ENCODE peak calls at places on chromosomes 11 and 22, in ten cellular contexts. Z is HT1080; U is activated T-helper 1 cell treated with anti-CD3 and anti-CD28 coated beads, Interleukin-12 subunit alpha, Interleukin-12 subunit beta, Interleukin-2, Interleukin-4 antibody, amounts not matched to agents 30 ng/mL and 10 ng/mL and 1 ng/mL, durations not matched to agents 14 hours and 24 hours and 36 hours; L is CD8-positive, alpha-beta T cell; P is stimulated activated CD4-positive, alpha-beta T cell treated with anti-CD3 and anti-CD28 coated beads, Interleukin-12 subunit alpha, Interleukin-12 subunit beta, amount 100 ng/mL, for 4 hours; K is fibroblast of villous mesenchyme; H is nephron progenitor cell; E is transverse colon; V is stimulated activated CD8-positive, alpha-beta memory T cell treated with anti-CD3 and anti-CD28 coated beads, Interleukin-12 subunit alpha, Interleukin-12 subunit beta, amount 100 ng/mL, for 1 hour; G is GM23338. Q is an unnamed sample.

GRCh38 chr11:119438599-119438998 is 15.6 kb upstream of the THY1 start:
- DNase-seq in E (no peak), L (no peak), V (no peak), U (no peak), Z (no peak), H (no peak), G (no peak), K (no peak), P (no peak), Q (no peak)

GRCh38 chr11:13984616-13985474 is 22.3 kb downstream of the SPON1 start:
- DNase-seq in Z (peak), K (peak), U (no peak), G (no peak), V (no peak), E (no peak), L (no peak), P (no peak), H (no peak), Q (no peak)

GRCh38 chr22:33314316-33314715 is 256.1 kb upstream of the SYN3 start:
- DNase-seq in L (no peak), K (no peak), E (no peak), Z (no peak), U (no peak), G (no peak), H (no peak), V (no peak), P (no peak), Q (no peak)

GRCh38 chr11:120195601-120196289 is 15.1 kb upstream of the OAF start:
- DNase-seq in Z (no peak), V (no peak), G (no peak), U (no peak), H (peak), L (no peak), K (no peak), P (no peak), E (no peak), Q (no peak)

GRCh38 chr11:61488651-61489291 is 19.8 kb upstream of the LRRC10B start:
- DNase-seq in E (peak), V (no peak), Z (no peak), H (peak), U (no peak), P (no peak), G (peak), L (no peak), K (peak), Q (no peak)

GRCh38 chr11:130037881-130038601 is 31.7 kb upstream of the APLP2 start:
- DNase-seq in G (peak), Z (peak), H (no peak), V (no peak), L (no peak), K (no peak), E (no peak), U (no peak), P (no peak), Q (peak)

GRCh38 chr22:49368221-49368975 is 459.3 kb downstream of the BRD1 start:
- DNase-seq in U (no peak), H (no peak), V (no peak), K (no peak), Z (no peak), P (no peak), G (no peak), E (no peak), L (no peak), Q (no peak)

GRCh38 chr11:34749666-34750659 is 129.1 kb downstream of the EHF start:
- DNase-seq in U (no peak), K (peak), H (no peak), G (no peak), V (no peak), Z (peak), L (no peak), E (peak), P (no peak), Q (no peak)

GRCh38 chr11:68370211-68371111 is 58.1 kb downstream of the LRP5 start:
- DNase-seq in Z (no peak), L (no peak), K (peak), P (no peak), H (peak), G (no peak), U (no peak), V (no peak), E (peak), Q (no peak)

GRCh38 chr11:103380031-103380430 is 270.8 kb downstream of the DYNC2H1 start:
- DNase-seq in H (no peak), L (no peak), G (no peak), K (peak), Z (no peak), V (no peak), U (no peak), E (no peak), P (no peak), Q (no peak)

GRCh38 chr11:11313426-11313825 is 39.6 kb downstream of the CSNK2A3 start:
- DNase-seq in H (no peak), L (no peak), K (peak), P (no peak), U (no peak), G (no peak), V (no peak), Z (peak), E (no peak), Q (no peak)

GRCh38 chr11:17985517-17985916 is 27.3 kb downstream of the SERGEF start:
- DNase-seq in K (no peak), Z (peak), U (no peak), G (no peak), H (no peak), P (no peak), E (no peak), V (no peak), L (no peak), Q (peak)

GRCh38 chr22:42957544-42957943 is 57.4 kb downstream of the PACSIN2 start:
- DNase-seq in G (no peak), P (no peak), K (no peak), U (no peak), H (no peak), E (no peak), Z (no peak), V (no peak), L (no peak), Q (no peak)

GRCh38 chr22:39133871-39134270 is 18.6 kb downstream of the CBX7 start:
- DNase-seq in L (no peak), U (no peak), P (no peak), K (no peak), E (no peak), V (no peak), G (no peak), Z (no peak), H (no peak), Q (no peak)

GRCh38 chr11:1888811-1889526 is 2.7 kb downstream of the PRR33 start:
- DNase-seq in U (peak), L (peak), E (peak), Z (no peak), G (no peak), H (no peak), K (no peak), P (peak), V (peak), Q (no peak)

GRCh38 chr22:28442951-28443876 is 236.4 kb downstream of the TTC28 start:
- DNase-seq in P (peak), V (no peak), Z (peak), K (peak), U (peak), H (peak), E (peak), G (peak), L (no peak), Q (peak)

GRCh38 chr22:22110548-22111266 is 128.1 kb upstream of the TOP3B start:
- DNase-seq in U (peak), V (no peak), K (peak), P (no peak), H (peak), G (peak), E (peak), Z (peak), L (no peak), Q (peak)

GRCh38 chr11:132080121-132080520 is 709.7 kb downstream of the NTM start:
- DNase-seq in G (no peak), Z (peak), L (no peak), K (no peak), P (no peak), E (no peak), U (no peak), V (no peak), H (no peak), Q (no peak)

GRCh38 chr11:102121329-102121728 is 11.1 kb downstream of the YAP1 start:
- DNase-seq in H (no peak), V (no peak), E (no peak), Z (no peak), L (no peak), G (no peak), K (peak), P (no peak), U (no peak), Q (no peak)

GRCh38 chr11:21552910-21553309 is 640.0 kb upstream of the ANO5 start:
- DNase-seq in L (no peak), G (no peak), E (no peak), U (no peak), P (no peak), V (no peak), H (no peak), K (peak), Z (peak), Q (no peak)

GRCh38 chr11:35009191-35009940 is 92.9 kb downstream of the PDHX start:
- DNase-seq in V (no peak), H (no peak), G (no peak), E (peak), K (peak), Z (peak), L (no peak), P (no peak), U (no peak), Q (no peak)

GRCh38 chr11:133718238-133718637 is 127.1 kb downstream of the SPATA19 start:
- DNase-seq in H (no peak), P (no peak), Z (peak), K (no peak), U (no peak), G (no peak), V (no peak), E (no peak), L (no peak), Q (no peak)

GRCh38 chr11:46367244-46367915 is 14.1 kb upstream of the MDK start:
- DNase-seq in Z (peak), E (peak), H (peak), K (peak), P (peak), U (peak), V (peak), G (peak), L (peak), Q (peak)

GRCh38 chr22:41340357-41340756 is 39.0 kb downstream of the ZC3H7B start:
- DNase-seq in K (no peak), V (no peak), L (no peak), G (no peak), P (no peak), H (no peak), U (no peak), Z (no peak), E (no peak), Q (no peak)

GRCh38 chr11:117816151-117816741 is 8.3 kb downstream of the FXYD2 start:
- DNase-seq in U (no peak), L (no peak), P (no peak), G (peak), K (no peak), E (no peak), V (no peak), H (peak), Z (peak), Q (no peak)

GRCh38 chr11:62928011-62928410 is 6.8 kb upstream of the CHRM1 start:
- DNase-seq in K (no peak), L (no peak), E (no peak), P (no peak), Z (no peak), U (no peak), H (no peak), G (no peak), V (no peak), Q (no peak)

GRCh38 chr11:61377461-61378160 is 14.8 kb upstream of the TMEM216 start:
- DNase-seq in V (no peak), K (peak), L (no peak), Z (no peak), G (no peak), E (no peak), P (no peak), U (no peak), H (no peak), Q (no peak)